ENCODE peak calls at places on chromosomes 5 and 9, in six cellular contexts. One of them, this sample, is unnamed.

GRCh38 chr5:150124596-150124995 is 31.0 kb downstream of the PDGFRB start:
- DNase-seq in PC-9: no peak
- DNase-seq in mammary epithelial cell: no peak
- DNase-seq in MM.1S: no peak
- DNase-seq in fibroblast of lung: no peak
- DNase-seq in astrocyte: no peak
- DNase-seq in this sample: no peak

GRCh38 chr9:75812139-75812538 is 78.3 kb upstream of the PCSK5 start:
- DNase-seq in PC-9: no peak
- DNase-seq in fibroblast of lung: no peak
- DNase-seq in mammary epithelial cell: no peak
- DNase-seq in MM.1S: no peak
- DNase-seq in astrocyte: no peak
- DNase-seq in this sample: no peak

GRCh38 chr9:10045598-10045997 is 567.2 kb downstream of the PTPRD start:
- DNase-seq in MM.1S: peak; percentile 18
- DNase-seq in PC-9: no peak
- DNase-seq in astrocyte: peak; percentile 3
- DNase-seq in fibroblast of lung: peak; percentile 66
- DNase-seq in mammary epithelial cell: peak; percentile 26
- DNase-seq in this sample: no peak

GRCh38 chr5:95823738-95824609 is 1.4 kb upstream of the GLRX start:
- DNase-seq in fibroblast of lung: peak; percentile 93
- DNase-seq in MM.1S: peak; percentile 86
- DNase-seq in mammary epithelial cell: no peak
- DNase-seq in PC-9: peak; percentile 65
- DNase-seq in astrocyte: peak; percentile 93
- DNase-seq in this sample: no peak

GRCh38 chr5:146369691-146370090 is 31.1 kb downstream of the POU4F3 start:
- DNase-seq in fibroblast of lung: no peak
- DNase-seq in mammary epithelial cell: peak; percentile 73
- DNase-seq in astrocyte: peak; percentile 88
- DNase-seq in PC-9: no peak
- DNase-seq in MM.1S: no peak
- DNase-seq in this sample: no peak

GRCh38 chr9:17906204-17906840 is 327.5 kb downstream of the SH3GL2 start:
- DNase-seq in astrocyte: no peak
- DNase-seq in MM.1S: no peak
- DNase-seq in PC-9: no peak
- DNase-seq in fibroblast of lung: no peak
- DNase-seq in mammary epithelial cell: peak; percentile 23
- DNase-seq in this sample: peak; percentile 77

GRCh38 chr5:29758986-29759421 is 1434.5 kb upstream of the CDH6 start:
- DNase-seq in astrocyte: no peak
- DNase-seq in MM.1S: peak; percentile 28
- DNase-seq in fibroblast of lung: no peak
- DNase-seq in PC-9: no peak
- DNase-seq in mammary epithelial cell: no peak
- DNase-seq in this sample: peak; percentile 64

GRCh38 chr5:89270901-89271300 is 387.9 kb upstream of the MEF2C start:
- DNase-seq in mammary epithelial cell: no peak
- DNase-seq in fibroblast of lung: no peak
- DNase-seq in astrocyte: no peak
- DNase-seq in PC-9: no peak
- DNase-seq in MM.1S: peak; percentile 82
- DNase-seq in this sample: no peak

GRCh38 chr9:33448159-33448511 is 742 bp upstream of the AQP3 start:
- DNase-seq in PC-9: no peak
- DNase-seq in MM.1S: no peak
- DNase-seq in fibroblast of lung: no peak
- DNase-seq in astrocyte: no peak
- DNase-seq in mammary epithelial cell: peak; percentile 18
- DNase-seq in this sample: no peak

GRCh38 chr9:114813717-114814418 is 8.0 kb upstream of the TNFSF15 start:
- DNase-seq in PC-9: no peak
- DNase-seq in MM.1S: no peak
- DNase-seq in fibroblast of lung: no peak
- DNase-seq in mammary epithelial cell: no peak
- DNase-seq in astrocyte: no peak
- DNase-seq in this sample: no peak

GRCh38 chr5:134846641-134846960 is 833 bp downstream of the C5orf24 start:
- DNase-seq in mammary epithelial cell: peak; percentile 37
- DNase-seq in astrocyte: peak; percentile 8
- DNase-seq in fibroblast of lung: no peak
- DNase-seq in PC-9: no peak
- DNase-seq in MM.1S: peak; percentile 27
- DNase-seq in this sample: no peak

GRCh38 chr5:40258205-40258604 is 421.5 kb upstream of the PTGER4 start:
- DNase-seq in mammary epithelial cell: no peak
- DNase-seq in PC-9: no peak
- DNase-seq in MM.1S: no peak
- DNase-seq in astrocyte: no peak
- DNase-seq in fibroblast of lung: no peak
- DNase-seq in this sample: no peak

GRCh38 chr9:92637886-92638620 is 31.9 kb downstream of the IPPK start:
- DNase-seq in PC-9: no peak
- DNase-seq in MM.1S: no peak
- DNase-seq in mammary epithelial cell: no peak
- DNase-seq in astrocyte: no peak
- DNase-seq in fibroblast of lung: no peak
- DNase-seq in this sample: no peak

GRCh38 chr5:6682239-6682638 is 31.0 kb upstream of the TENT4A start:
- DNase-seq in astrocyte: no peak
- DNase-seq in MM.1S: no peak
- DNase-seq in fibroblast of lung: no peak
- DNase-seq in mammary epithelial cell: no peak
- DNase-seq in PC-9: no peak
- DNase-seq in this sample: peak; percentile 9

GRCh38 chr9:111481885-111482636 is 2.1 kb downstream of the ECPAS start:
- DNase-seq in PC-9: no peak
- DNase-seq in mammary epithelial cell: peak; percentile 8
- DNase-seq in astrocyte: no peak
- DNase-seq in MM.1S: no peak
- DNase-seq in fibroblast of lung: peak; percentile 80
- DNase-seq in this sample: no peak

GRCh38 chr5:172793577-172794488 is 22.8 kb upstream of the DUSP1 start:
- DNase-seq in PC-9: no peak
- DNase-seq in mammary epithelial cell: no peak
- DNase-seq in fibroblast of lung: peak; percentile 78
- DNase-seq in astrocyte: peak; percentile 52
- DNase-seq in MM.1S: no peak
- DNase-seq in this sample: no peak

GRCh38 chr5:150541895-150542294 is 34.0 kb downstream of the NDST1 start:
- DNase-seq in astrocyte: no peak
- DNase-seq in PC-9: no peak
- DNase-seq in MM.1S: no peak
- DNase-seq in mammary epithelial cell: peak; percentile 91
- DNase-seq in fibroblast of lung: no peak
- DNase-seq in this sample: no peak

GRCh38 chr5:55601209-55601618 is 66.5 kb upstream of the PLPP1 start:
- DNase-seq in astrocyte: peak; percentile 93
- DNase-seq in fibroblast of lung: peak; percentile 97
- DNase-seq in MM.1S: no peak
- DNase-seq in PC-9: peak; percentile 71
- DNase-seq in mammary epithelial cell: no peak
- DNase-seq in this sample: peak; percentile 57

GRCh38 chr5:96823900-96824351 is 16.2 kb upstream of the ERAP1 start:
- DNase-seq in MM.1S: no peak
- DNase-seq in fibroblast of lung: peak; percentile 26
- DNase-seq in astrocyte: peak; percentile 89
- DNase-seq in mammary epithelial cell: peak; percentile 99
- DNase-seq in PC-9: peak; percentile 49
- DNase-seq in this sample: no peak

GRCh38 chr5:148336704-148337435 is 1.5 kb downstream of the SPINK9 start:
- DNase-seq in mammary epithelial cell: peak; percentile 58
- DNase-seq in astrocyte: no peak
- DNase-seq in MM.1S: no peak
- DNase-seq in PC-9: no peak
- DNase-seq in fibroblast of lung: no peak
- DNase-seq in this sample: no peak

GRCh38 chr9:107237873-107238272 is 45.2 kb upstream of the RAD23B start:
- DNase-seq in mammary epithelial cell: no peak
- DNase-seq in MM.1S: no peak
- DNase-seq in astrocyte: no peak
- DNase-seq in PC-9: no peak
- DNase-seq in fibroblast of lung: no peak
- DNase-seq in this sample: no peak

GRCh38 chr5:151405334-151405872 is 42.0 kb upstream of the SLC36A1 start:
- DNase-seq in fibroblast of lung: no peak
- DNase-seq in MM.1S: no peak
- DNase-seq in astrocyte: no peak
- DNase-seq in mammary epithelial cell: no peak
- DNase-seq in PC-9: no peak
- DNase-seq in this sample: no peak

GRCh38 chr9:124046189-124046588 is 34.6 kb downstream of the LHX2 start:
- DNase-seq in astrocyte: no peak
- DNase-seq in PC-9: no peak
- DNase-seq in mammary epithelial cell: no peak
- DNase-seq in fibroblast of lung: no peak
- DNase-seq in MM.1S: no peak
- DNase-seq in this sample: no peak

DNA sequence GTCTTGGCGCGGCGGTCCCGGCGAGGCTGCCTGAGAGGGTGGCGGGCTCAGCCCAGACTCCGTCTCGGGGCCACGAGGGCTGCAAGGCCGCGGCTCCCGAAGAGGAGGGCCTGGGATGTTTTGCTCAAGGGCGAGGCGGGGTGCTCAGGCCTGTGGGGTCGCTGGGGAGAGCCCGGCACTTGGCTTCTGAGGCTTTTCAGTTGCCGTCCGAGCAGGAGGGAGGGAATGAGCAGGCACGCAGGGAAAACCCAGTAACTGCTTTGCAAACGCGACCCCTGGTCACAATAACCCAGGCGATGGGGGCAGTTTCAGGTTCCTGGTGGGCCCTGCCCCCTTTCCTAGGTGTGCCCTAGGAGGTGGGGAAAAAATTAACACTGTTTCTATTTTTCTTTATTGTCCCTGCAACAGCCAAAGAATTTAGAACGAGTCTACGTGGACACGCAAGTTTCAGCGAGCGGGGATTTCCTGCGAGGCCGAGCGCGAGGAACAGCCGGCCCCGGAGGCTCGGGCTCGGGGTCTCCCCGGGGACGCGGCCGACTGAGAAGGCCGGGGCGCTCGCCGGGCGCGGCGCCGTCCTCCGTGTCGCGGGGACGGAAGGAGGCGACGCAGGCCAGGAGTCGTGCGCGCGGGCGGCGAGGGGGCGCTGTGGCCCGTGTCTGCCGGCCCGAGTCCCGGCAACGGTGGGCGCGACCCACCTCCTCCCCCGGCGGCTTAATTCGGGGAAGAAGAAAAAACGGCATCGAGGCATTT is 3.3 kb upstream of the IRX2 start:
- DNase-seq in fibroblast of lung: no peak
- DNase-seq in mammary epithelial cell: peak; percentile 20
- DNase-seq in PC-9: no peak
- DNase-seq in astrocyte: no peak
- DNase-seq in MM.1S: no peak
- DNase-seq in this sample: peak; percentile 77
- TF ChIP-seq EZH2 in fibroblast of lung: no peak
- TF ChIP-seq EZH2 in mammary epithelial cell: no peak
- TF ChIP-seq EZH2 in PC-9: no peak
- TF ChIP-seq EZH2 in astrocyte: no peak
- TF ChIP-seq EZH2 in MM.1S: no peak
- TF ChIP-seq EZH2 in this sample: peak; percentile 77

DNA sequence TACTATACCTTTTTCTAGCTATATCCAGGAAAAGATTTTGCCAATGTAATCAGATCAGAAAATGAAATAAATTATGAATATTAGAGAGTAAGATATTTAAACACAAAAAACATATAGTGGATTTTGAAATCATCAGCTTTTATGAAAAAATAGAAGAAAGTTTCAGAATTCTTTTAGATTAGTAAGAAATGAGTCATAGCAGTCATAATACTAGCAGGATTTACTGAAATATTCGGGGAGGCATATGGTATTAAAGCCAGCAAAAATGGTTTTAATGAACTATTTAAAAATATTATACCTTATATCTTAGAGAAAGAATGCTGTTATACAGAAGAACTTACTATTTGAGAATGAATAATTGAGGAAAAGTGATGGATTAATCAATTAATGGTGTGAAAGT is 303.6 kb upstream of the NUDT12 start:
- DNase-seq in PC-9: no peak
- DNase-seq in astrocyte: no peak
- DNase-seq in fibroblast of lung: peak; percentile 40
- DNase-seq in mammary epithelial cell: no peak
- DNase-seq in MM.1S: no peak
- DNase-seq in this sample: no peak
- TF ChIP-seq EZH2 in PC-9: no peak
- TF ChIP-seq EZH2 in astrocyte: no peak
- TF ChIP-seq EZH2 in fibroblast of lung: no peak
- TF ChIP-seq EZH2 in mammary epithelial cell: no peak
- TF ChIP-seq EZH2 in MM.1S: no peak
- TF ChIP-seq EZH2 in this sample: no peak

GRCh38 chr5:122300968-122301367 is 11.1 kb upstream of the SNCAIP start:
- DNase-seq in MM.1S: no peak
- DNase-seq in astrocyte: no peak
- DNase-seq in mammary epithelial cell: no peak
- DNase-seq in fibroblast of lung: no peak
- DNase-seq in PC-9: no peak
- DNase-seq in this sample: no peak

GRCh38 chr5:122311400-122311887 is 593 bp upstream of the SNCAIP start:
- DNase-seq in PC-9: no peak
- DNase-seq in astrocyte: no peak
- DNase-seq in fibroblast of lung: no peak
- DNase-seq in mammary epithelial cell: no peak
- DNase-seq in MM.1S: no peak
- DNase-seq in this sample: no peak

GRCh38 chr5:122311888-122312669 is at the start of gene SNCAIP:
- DNase-seq in astrocyte: peak; percentile 43
- DNase-seq in mammary epithelial cell: peak; percentile 21
- DNase-seq in MM.1S: peak; percentile 65
- DNase-seq in PC-9: no peak
- DNase-seq in fibroblast of lung: peak; percentile 41
- DNase-seq in this sample: peak; percentile 83

GRCh38 chr5:122310886-122311285 is 1.2 kb upstream of the SNCAIP start:
- DNase-seq in fibroblast of lung: no peak
- DNase-seq in astrocyte: no peak
- DNase-seq in PC-9: no peak
- DNase-seq in MM.1S: no peak
- DNase-seq in mammary epithelial cell: no peak
- DNase-seq in this sample: no peak

DNA sequence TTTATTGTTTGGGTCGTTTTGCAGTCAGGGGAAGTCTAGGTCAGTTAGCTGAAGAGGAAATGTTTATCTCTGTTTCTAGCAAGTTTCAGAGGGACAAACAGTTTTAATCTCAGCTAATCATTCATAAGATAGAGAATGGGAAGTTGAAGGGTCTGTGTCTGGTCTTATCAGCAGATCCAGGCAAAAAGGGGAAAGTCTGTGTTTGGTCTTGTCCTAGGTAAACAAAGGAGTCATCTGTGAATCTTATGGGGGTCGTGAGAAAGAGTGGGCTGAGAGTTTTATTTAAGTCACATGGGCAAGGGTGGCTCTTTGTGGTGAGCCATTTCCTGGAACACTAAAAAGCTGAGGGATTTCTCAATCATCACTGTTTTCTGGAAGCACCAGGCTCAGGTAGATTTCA is 5.6 kb upstream of the SNCAIP start:
- DNase-seq in PC-9: no peak
- DNase-seq in MM.1S: no peak
- DNase-seq in mammary epithelial cell: no peak
- DNase-seq in fibroblast of lung: no peak
- DNase-seq in astrocyte: no peak
- DNase-seq in this sample: no peak
- TF ChIP-seq EZH2 in PC-9: no peak
- TF ChIP-seq EZH2 in MM.1S: no peak
- TF ChIP-seq EZH2 in mammary epithelial cell: no peak
- TF ChIP-seq EZH2 in fibroblast of lung: no peak
- TF ChIP-seq EZH2 in astrocyte: no peak
- TF ChIP-seq EZH2 in this sample: no peak

GRCh38 chr5:143033535-143034260 is 263.5 kb downstream of the ARHGAP26 start:
- DNase-seq in PC-9: no peak
- DNase-seq in astrocyte: peak; percentile 99
- DNase-seq in fibroblast of lung: peak; percentile 86
- DNase-seq in MM.1S: no peak
- DNase-seq in mammary epithelial cell: peak; percentile 97
- DNase-seq in this sample: no peak
- TF ChIP-seq EZH2 in PC-9: no peak
- TF ChIP-seq EZH2 in astrocyte: no peak
- TF ChIP-seq EZH2 in fibroblast of lung: no peak
- TF ChIP-seq EZH2 in MM.1S: no peak
- TF ChIP-seq EZH2 in mammary epithelial cell: no peak
- TF ChIP-seq EZH2 in this sample: no peak